ENCODE peak calls at places on chromosomes 13 and 19, in five cellular contexts. T, G, I, A and B are unnamed samples.

GRCh38 chr13:33279414-33279813 is 6.1 kb downstream of the STARD13 start:
- DNase-seq in T (no peak), G (no peak), I (no peak), A (no peak), B (no peak)

GRCh38 chr13:42107006-42107405 is 58.6 kb downstream of the DGKH start:
- DNase-seq in T (no peak), G (no peak), I (no peak), A (no peak), B (no peak)

GRCh38 chr19:38658462-38659306 is 11.2 kb downstream of the ACTN4 start:
- DNase-seq in T (no peak), G (peak; percentile 98), I (no peak), A (peak; percentile 99), B (no peak)

GRCh38 chr19:29060833-29061364 is 152.1 kb downstream of the UQCRFS1 start:
- DNase-seq in T (no peak), G (no peak), I (no peak), A (no peak), B (no peak)

GRCh38 chr13:101025925-101026324 is 351.3 kb upstream of the TMTC4 start:
- DNase-seq in T (no peak), G (no peak), I (no peak), A (no peak), B (no peak)

GRCh38 chr13:32381539-32381938 is 46.4 kb downstream of the N4BP2L1 start:
- DNase-seq in T (peak; percentile 52), G (peak; percentile 47), I (peak; percentile 3), A (peak; percentile 47), B (peak; percentile 15)

GRCh38 chr19:10718205-10719196 is 622 bp downstream of the DNM2 start:
- DNase-seq in T (no peak), G (peak; percentile 33), I (no peak), A (peak; percentile 56), B (no peak)

GRCh38 chr19:56885173-56885679 is 44.7 kb upstream of the PEG3 start:
- DNase-seq in T (no peak), G (no peak), I (no peak), A (no peak), B (no peak)

GRCh38 chr19:54114340-54114826 is 1.1 kb downstream of the TFPT start:
- DNase-seq in T (no peak), G (peak; percentile 8), I (no peak), A (no peak), B (no peak)

GRCh38 chr13:91375119-91375729 is 23.2 kb upstream of the GPC5 start:
- DNase-seq in T (no peak), G (peak; percentile 24), I (no peak), A (peak; percentile 18), B (no peak)

GRCh38 chr19:40035996-40036395 is 20.0 kb downstream of the ZNF780B start:
- DNase-seq in T (no peak), G (no peak), I (no peak), A (no peak), B (no peak)
- H3K23ac ChIP-seq in T (no peak overlapping the region), G (no peak overlapping the region), I (no peak overlapping the region), A (no peak overlapping the region), B (no peak overlapping the region)

DNA sequence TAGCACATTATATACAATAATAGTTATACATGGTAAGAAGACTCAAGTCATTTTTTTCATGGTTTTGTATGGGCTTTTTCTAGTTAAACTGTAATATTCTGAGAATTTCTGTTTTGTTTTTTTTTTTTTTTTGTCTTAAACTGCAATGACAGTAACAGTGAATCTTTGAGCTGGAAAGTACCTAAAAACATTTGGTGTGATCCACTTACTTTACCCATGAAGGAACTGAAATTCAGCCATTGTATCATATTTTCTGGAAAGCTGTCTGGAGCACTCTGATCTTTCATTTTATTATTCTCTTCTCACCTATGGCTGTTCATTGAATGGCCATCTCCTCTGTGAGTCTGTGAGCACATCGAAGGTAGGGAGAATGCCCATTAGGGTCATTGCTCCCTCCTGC is 37.8 kb downstream of the MYO16 start:
- DNase-seq in T (no peak), G (no peak), I (no peak), A (no peak), B (no peak)
- H2BK12ac ChIP-seq in T (no peak overlapping the region), G (no peak overlapping the region), I (no peak overlapping the region), A (no peak overlapping the region), B (no peak overlapping the region)

GRCh38 chr13:111325146-111325890 is 4.9 kb downstream of the TEX29 start:
- DNase-seq in T (peak; percentile 23), G (no peak), I (no peak), A (no peak), B (no peak)

GRCh38 chr13:111324736-111325135 is 4.3 kb downstream of the TEX29 start:
- DNase-seq in T (no peak), G (no peak), I (no peak), A (no peak), B (no peak)

GRCh38 chr13:111323549-111323948 is 3.1 kb downstream of the TEX29 start:
- DNase-seq in T (peak; percentile 17), G (no peak), I (no peak), A (no peak), B (no peak)

GRCh38 chr13:111322916-111323331 is 2.5 kb downstream of the TEX29 start:
- DNase-seq in T (peak; percentile 15), G (no peak), I (no peak), A (no peak), B (no peak)

GRCh38 chr13:111323950-111324651 is 3.7 kb downstream of the TEX29 start:
- DNase-seq in T (peak; percentile 25), G (no peak), I (no peak), A (no peak), B (no peak)
- H3K4me2 ChIP-seq in T (no peak overlapping the region), G (no peak overlapping the region), I (no peak overlapping the region), A (no peak overlapping the region), B (no peak overlapping the region)

GRCh38 chr19:1863638-1864479 is 480 bp upstream of the KLF16 start:
- DNase-seq in T (peak; percentile 93), G (peak; percentile 92), I (no peak), A (peak; percentile 93), B (peak; percentile 94)
- H3K23ac ChIP-seq in T (no peak overlapping the region), G (no peak overlapping the region), I (no peak overlapping the region), A (no peak overlapping the region), B (peak overlapping the region; percentile 91)